ENCODE peak calls at places on chromosomes 5 and 9, in nine cellular contexts. T is stimulated activated naive CD8-positive, alpha-beta T cell treated with anti-CD3 and anti-CD28 coated beads, Interleukin-15, Interleukin-2, amounts not matched to agents 100 U/mL and 50 U/mL, for 24 hours; G is pancreas; D is HAP-1; W is CD8-positive, alpha-beta memory T cell; E is heart right ventricle; B is lung; K is psoas muscle; X is GM18507. S is an unnamed sample.

GRCh38 chr9:5499889-5500398 is 10.4 kb upstream of the PDCD1LG2 start:
- DNase-seq in T (no peak), G (no peak), D (peak), W (no peak), E (no peak), B (peak), K (no peak), X (no peak), S (no peak)

GRCh38 chr5:98108497-98108896 is 665.0 kb upstream of the RGMB start:
- DNase-seq in T (no peak), G (no peak), D (no peak), W (no peak), E (no peak), B (no peak), K (no peak), X (no peak), S (no peak)

GRCh38 chr9:83538172-83538889 is at the start of gene FRMD3:
- DNase-seq in T (peak), G (peak), D (peak), W (no peak), E (peak), B (peak), K (peak), X (no peak), S (peak)

GRCh38 chr5:78803386-78803785 is 154.8 kb upstream of the LHFPL2 start:
- DNase-seq in T (no peak), G (no peak), D (no peak), W (no peak), E (peak), B (no peak), K (peak), X (no peak), S (no peak)

GRCh38 chr9:106893088-106893487 is 30.1 kb downstream of the ZNF462 start:
- DNase-seq in T (no peak), G (no peak), D (no peak), W (no peak), E (no peak), B (no peak), K (no peak), X (no peak), S (no peak)

GRCh38 chr5:173494446-173494845 is 122.0 kb downstream of the BOD1 start:
- DNase-seq in T (no peak), G (no peak), D (no peak), W (no peak), E (no peak), B (no peak), K (no peak), X (no peak), S (no peak)

GRCh38 chr9:76655970-76656369 is 108.3 kb upstream of the PCA3 start:
- DNase-seq in T (no peak), G (no peak), D (no peak), W (no peak), E (no peak), B (no peak), K (no peak), X (no peak), S (no peak)

GRCh38 chr9:72415163-72415562 is 50.2 kb upstream of the ZFAND5 start:
- DNase-seq in T (no peak), G (no peak), D (no peak), W (no peak), E (no peak), B (no peak), K (no peak), X (peak), S (no peak)

GRCh38 chr5:123422433-123423277 is 548 bp downstream of the CEP120 start:
- DNase-seq in T (no peak), G (peak), D (peak), W (no peak), E (no peak), B (no peak), K (no peak), X (no peak), S (no peak)

GRCh38 chr9:124505901-124506346 is 1.3 kb downstream of the NR5A1 start:
- DNase-seq in T (no peak), G (no peak), D (no peak), W (no peak), E (no peak), B (no peak), K (no peak), X (no peak), S (no peak)

GRCh38 chr5:102139029-102139428 is 157.1 kb downstream of the SLCO4C1 start:
- DNase-seq in T (no peak), G (no peak), D (no peak), W (no peak), E (no peak), B (no peak), K (no peak), X (no peak), S (no peak)

GRCh38 chr5:150181035-150181434 is 8.8 kb upstream of the SLC6A7 start:
- DNase-seq in T (no peak), G (no peak), D (no peak), W (no peak), E (no peak), B (no peak), K (no peak), X (no peak), S (no peak)

GRCh38 chr5:142104491-142104890 is 4.1 kb upstream of the NDFIP1 start:
- DNase-seq in T (no peak), G (no peak), D (no peak), W (no peak), E (no peak), B (no peak), K (no peak), X (no peak), S (no peak)

S was measured in HuH-7.5.